ENCODE peak calls at places on chromosomes 5 and 9, in seven cellular contexts. I is CD8-positive, alpha-beta T cell; T is SJSA1; W is HCT116; H is ovary; B is aorta; G is small intestine. P is an unnamed sample.

GRCh38 chr5:170642066-170642735 is 138.4 kb downstream of the KCNIP1 start:
- DNase-seq in W (no peak), T (no peak), G (no peak), H (no peak), B (no peak), I (no peak), P (no peak)

GRCh38 chr9:2767800-2768199 is 50.5 kb downstream of the KCNV2 start:
- DNase-seq in H (no peak), W (no peak), B (no peak), T (no peak), G (no peak), I (no peak), P (no peak)

GRCh38 chr9:92736816-92737606 is 27.6 kb downstream of the BICD2 start:
- DNase-seq in H (no peak), I (no peak), G (no peak), W (no peak), B (peak), T (no peak), P (no peak)

GRCh38 chr5:963673-964531 is 44.7 kb upstream of the NKD2 start:
- DNase-seq in W (no peak), H (no peak), B (peak), G (no peak), T (peak), I (peak), P (no peak)

GRCh38 chr9:33025572-33026347 is 687 bp downstream of the DNAJA1 start:
- DNase-seq in G (peak), I (peak), W (no peak), T (peak), B (peak), H (peak), P (peak)

GRCh38 chr5:76155536-76155935 is 72.4 kb downstream of the SV2C start:
- DNase-seq in G (no peak), B (no peak), W (no peak), T (no peak), I (no peak), H (no peak), P (no peak)

GRCh38 chr5:144880513-144880912 is 709.8 kb downstream of the KCTD16 start:
- DNase-seq in H (no peak), T (no peak), W (no peak), B (no peak), G (no peak), I (no peak), P (no peak)

GRCh38 chr5:78295035-78295961 is 800 bp upstream of the AP3B1 start:
- DNase-seq in T (peak), H (peak), W (peak), I (peak), B (peak), G (peak), P (no peak)

GRCh38 chr9:127305450-127306226 is 41.1 kb downstream of the GARNL3 start:
- DNase-seq in W (peak), I (no peak), G (no peak), H (no peak), B (no peak), T (no peak), P (no peak)

GRCh38 chr9:131773911-131774379 is 34.1 kb upstream of the RAPGEF1 start:
- DNase-seq in W (no peak), I (peak), H (peak), B (peak), G (peak), T (peak), P (peak)

GRCh38 chr5:74639538-74640449 is 734 bp downstream of the ENC1 start:
- DNase-seq in B (peak), T (peak), I (peak), W (no peak), H (peak), G (peak), P (no peak)

GRCh38 chr9:131738293-131738692 is 1.6 kb downstream of the RAPGEF1 start:
- DNase-seq in I (no peak), H (no peak), T (no peak), W (no peak), G (no peak), B (no peak), P (no peak)

GRCh38 chr9:86946712-86947145 is 577 bp downstream of the GAS1 start:
- DNase-seq in B (peak), I (peak), W (no peak), H (peak), T (peak), G (peak), P (peak)

GRCh38 chr5:80255752-80256479 is at the start of gene SERINC5:
- DNase-seq in I (peak), W (peak), H (peak), B (peak), T (peak), G (peak), P (peak)

GRCh38 chr9:126973651-126974529 is 59.3 kb downstream of the RALGPS1 start:
- DNase-seq in W (no peak), H (no peak), G (no peak), I (no peak), T (no peak), B (no peak), P (no peak)

GRCh38 chr9:129768486-129768885 is 15.6 kb upstream of the PTGES start:
- DNase-seq in W (no peak), T (no peak), H (no peak), G (no peak), I (no peak), B (no peak), P (no peak)

GRCh38 chr5:65076251-65076869 is 307.6 kb downstream of the CWC27 start:
- DNase-seq in G (peak), H (no peak), W (peak), T (no peak), I (peak), B (peak), P (no peak)

GRCh38 chr5:24065786-24066185 is 558.4 kb downstream of the PRDM9 start:
- DNase-seq in W (no peak), H (no peak), G (no peak), I (no peak), T (no peak), B (no peak), P (no peak)

GRCh38 chr5:108093186-108093585 is 288.7 kb downstream of the FBXL17 start:
- DNase-seq in W (peak), H (no peak), I (no peak), T (no peak), B (no peak), G (no peak), P (no peak)

GRCh38 chr9:97753975-97754374 is 56.8 kb upstream of the XPA start:
- DNase-seq in G (no peak), T (no peak), B (no peak), W (no peak), H (no peak), I (no peak), P (no peak)

GRCh38 chr5:1180841-1181271 is 20.5 kb upstream of the SLC6A19 start:
- DNase-seq in B (peak), T (no peak), W (no peak), I (no peak), H (no peak), G (no peak), P (no peak)

GRCh38 chr9:126663661-126664072 is 49.9 kb downstream of the LMX1B start:
- DNase-seq in H (no peak), W (no peak), B (no peak), T (no peak), G (no peak), I (no peak), P (no peak)

GRCh38 chr5:77073667-77074066 is 13.4 kb downstream of the ZBED3 start:
- DNase-seq in T (no peak), G (no peak), W (no peak), H (no peak), I (no peak), B (no peak), P (no peak)

GRCh38 chr5:56323505-56323904 is 90.4 kb upstream of the ANKRD55 start:
- DNase-seq in G (no peak), I (no peak), W (no peak), H (no peak), T (peak), B (no peak), P (no peak)

GRCh38 chr5:168314735-168315411 is 23.4 kb downstream of the WWC1 start:
- DNase-seq in H (peak), I (no peak), G (peak), W (peak), B (no peak), T (peak), P (no peak)

GRCh38 chr5:32711693-32712462 is 757 bp downstream of the NPR3 start:
- DNase-seq in G (no peak), B (peak), W (no peak), I (no peak), T (no peak), H (peak), P (no peak)

GRCh38 chr9:111966851-111967250 is 70.2 kb downstream of the UGCG start:
- DNase-seq in I (no peak), G (no peak), H (no peak), W (no peak), T (no peak), B (no peak), P (no peak)

GRCh38 chr9:69976165-69976564 is 67.5 kb upstream of the MAMDC2 start:
- DNase-seq in I (no peak), W (peak), B (no peak), H (no peak), T (peak), G (no peak), P (no peak)

GRCh38 chr9:117437283-117437682 is 22.4 kb upstream of the ASTN2 start:
- DNase-seq in W (no peak), B (no peak), G (no peak), T (no peak), I (no peak), H (no peak), P (no peak)

GRCh38 chr5:77211013-77211690 is 672 bp downstream of the PDE8B start:
- DNase-seq in B (no peak), W (no peak), I (no peak), T (no peak), G (no peak), H (no peak), P (no peak)

GRCh38 chr5:102666164-102666951 is 88.7 kb upstream of the PAM start:
- DNase-seq in B (no peak), H (no peak), G (no peak), T (no peak), I (no peak), W (no peak), P (no peak)

GRCh38 chr9:131046093-131046380 is 37.1 kb downstream of the LAMC3 start:
- DNase-seq in W (no peak), H (no peak), T (no peak), B (no peak), G (no peak), I (no peak), P (no peak)

GRCh38 chr5:122937914-122938313 is 92.5 kb downstream of the SNX24 start:
- DNase-seq in T (no peak), W (no peak), H (peak), I (no peak), G (peak), B (peak), P (peak)

GRCh38 chr9:132744881-132745761 is 74.9 kb downstream of the GTF3C4 start:
- DNase-seq in I (no peak), G (no peak), T (no peak), H (no peak), B (no peak), W (no peak), P (no peak)

GRCh38 chr5:172421-172820 is 18.9 kb upstream of the LRRC14B start:
- DNase-seq in B (no peak), T (no peak), G (no peak), H (peak), I (no peak), W (no peak), P (no peak)

GRCh38 chr5:28809811-28810750 is 1771.7 kb upstream of the CDH9 start:
- DNase-seq in T (no peak), H (no peak), I (no peak), B (no peak), G (no peak), W (no peak), P (no peak)

DNA sequence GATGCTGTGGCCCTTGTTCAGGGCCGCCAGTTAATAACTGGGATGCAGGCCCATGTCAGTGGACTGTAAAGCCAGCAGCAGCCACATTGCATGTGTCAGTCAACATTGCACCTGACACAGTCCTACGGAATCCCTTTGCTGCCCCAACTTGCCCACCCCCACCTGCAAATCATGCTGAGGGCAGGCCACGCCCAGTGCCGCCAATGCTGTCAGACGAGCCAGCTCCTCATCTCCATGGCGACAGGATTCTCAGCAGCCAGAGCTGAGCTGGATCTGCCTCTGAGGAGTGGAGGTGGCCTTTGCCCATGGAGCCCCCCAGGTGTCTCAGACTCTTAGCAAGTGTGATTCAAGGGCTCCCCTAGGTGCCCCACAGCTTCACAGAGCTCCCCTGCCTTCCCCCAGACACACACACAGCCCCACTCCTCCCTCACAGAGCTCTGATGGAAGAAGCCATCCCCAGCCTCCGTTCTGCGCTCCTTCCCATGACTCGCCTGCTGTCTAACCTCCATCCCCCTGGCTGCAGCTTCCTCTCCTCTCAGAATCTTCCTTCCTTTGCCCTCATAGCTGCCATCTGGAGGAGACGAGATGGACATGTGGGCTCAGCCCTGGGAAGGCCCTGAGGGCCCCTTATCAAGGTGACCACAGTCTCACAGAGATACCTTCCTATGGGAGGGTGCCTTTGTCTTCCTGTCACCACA is 94.5 kb downstream of the PCDH1 start:
- DNase-seq in H (no peak), T (no peak), W (no peak), G (peak), B (no peak), I (no peak), P (no peak)
- H3K27ac ChIP-seq in H (no peak), T (no peak), W (no peak), G (no peak), B (no peak), I (no peak), P (no peak)

GRCh38 chr5:17257705-17258273 is 40.4 kb downstream of the BASP1 start:
- DNase-seq in T (no peak), H (no peak), I (no peak), W (no peak), B (no peak), G (no peak), P (no peak)
- H3K27ac ChIP-seq in T (peak), H (no peak), I (no peak), W (no peak), B (no peak), G (no peak), P (no peak)

DNA sequence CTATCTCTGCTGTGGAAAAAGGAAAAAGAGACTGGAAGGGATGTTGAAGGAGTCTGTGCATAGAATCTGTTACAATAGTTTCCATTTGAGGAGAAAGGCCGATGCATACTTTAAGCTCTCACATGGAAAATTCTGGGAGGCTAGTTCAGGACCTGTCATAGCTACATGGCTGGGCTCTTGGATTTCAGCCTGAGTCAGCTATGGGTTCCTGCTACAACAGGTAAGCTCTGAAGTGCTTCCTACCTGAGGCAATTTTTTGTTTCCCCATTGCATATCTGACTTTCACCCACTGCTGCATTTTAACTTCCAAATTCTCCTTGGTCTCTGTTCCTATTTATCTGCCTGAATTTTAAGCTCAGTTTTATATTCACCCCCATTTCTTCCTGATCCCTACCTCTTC is 310.7 kb downstream of the RAB3C start:
- DNase-seq in H (no peak), I (no peak), T (no peak), G (no peak), B (no peak), W (no peak), P (no peak)
- H3K27ac ChIP-seq in H (no peak), I (no peak), T (no peak), G (no peak), B (no peak), W (no peak), P (no peak)

DNA sequence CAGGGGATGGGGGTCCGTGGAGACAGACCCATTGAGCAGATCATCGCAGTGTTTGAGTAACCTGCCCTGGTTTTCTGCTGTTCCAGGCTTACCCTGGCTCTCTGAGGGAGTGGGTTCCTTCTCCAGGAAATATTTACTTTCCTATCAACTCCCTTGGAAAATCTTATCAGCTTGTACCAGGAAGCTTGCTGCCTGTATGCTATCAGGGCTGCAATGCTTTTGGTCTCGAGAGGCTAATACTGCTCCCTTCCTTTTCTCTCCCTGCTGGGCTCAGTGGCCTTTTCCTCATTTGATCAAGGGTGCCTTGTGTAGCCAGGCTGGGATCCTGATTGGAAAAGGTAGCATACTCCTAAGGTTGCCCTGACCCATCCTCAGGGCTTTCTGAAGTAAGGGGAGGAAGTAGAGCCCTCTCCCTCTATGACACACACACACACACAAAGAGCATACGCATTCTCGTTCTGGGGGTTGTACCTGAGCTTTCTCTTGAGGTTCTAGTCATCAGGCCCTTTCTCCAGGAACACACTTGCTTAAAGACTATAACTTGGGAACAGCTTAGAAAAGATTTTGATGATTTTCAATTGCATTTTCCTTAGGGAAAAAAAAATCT is 41.6 kb downstream of the CYSTM1 start:
- DNase-seq in B (no peak), T (no peak), I (no peak), W (no peak), H (no peak), G (peak), P (no peak)
- H3K27ac ChIP-seq in B (no peak), T (no peak), I (no peak), W (no peak), H (no peak), G (peak), P (no peak)

GRCh38 chr5:173020643-173021042 is 35.5 kb upstream of the CREBRF start:
- DNase-seq in I (no peak), G (no peak), H (no peak), T (no peak), W (no peak), B (peak), P (no peak)
- H3K27ac ChIP-seq in I (no peak), G (no peak), H (no peak), T (no peak), W (no peak), B (peak), P (peak)

DNA sequence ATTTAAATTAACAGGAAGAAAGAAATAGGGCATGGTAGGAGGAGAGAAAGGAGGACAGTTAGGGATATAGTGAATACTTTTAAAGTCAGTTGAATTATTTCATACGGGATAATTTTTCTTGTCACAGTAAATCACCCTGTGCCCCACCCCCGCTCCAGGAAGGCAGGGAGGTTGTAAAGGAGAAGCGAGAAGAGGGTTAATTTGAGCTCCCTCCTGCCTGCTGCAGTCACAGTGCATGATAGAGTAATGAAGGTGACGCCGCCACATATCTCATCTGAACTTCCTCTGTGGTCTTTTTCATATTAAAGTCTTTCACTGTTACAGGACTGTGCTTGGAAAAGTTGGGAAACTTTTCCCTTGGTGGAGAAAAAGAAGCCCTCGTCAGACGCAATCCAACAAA is 896 bp upstream of the PCSK5 start:
- DNase-seq in B (no peak), I (peak), T (no peak), W (no peak), G (no peak), H (no peak), P (no peak)
- H3K27ac ChIP-seq in B (peak), I (peak), T (peak), W (peak), G (peak), H (peak), P (peak)

GRCh38 chr9:109739760-109740159 is 40.2 kb upstream of the PALM2AKAP2 start:
- DNase-seq in I (no peak), B (no peak), T (no peak), W (no peak), H (no peak), G (no peak), P (no peak)

GRCh38 chr9:109742759-109743388 is 37.1 kb upstream of the PALM2AKAP2 start:
- DNase-seq in I (no peak), W (no peak), T (no peak), H (no peak), G (no peak), B (peak), P (no peak)

GRCh38 chr9:109751253-109751652 is 28.7 kb upstream of the PALM2AKAP2 start:
- DNase-seq in B (no peak), I (no peak), H (no peak), G (no peak), W (no peak), T (peak), P (no peak)

GRCh38 chr9:109745335-109746283 is 34.4 kb upstream of the PALM2AKAP2 start:
- DNase-seq in G (no peak), H (no peak), T (peak), B (peak), W (no peak), I (no peak), P (no peak)
- H3K27ac ChIP-seq in G (no peak), H (no peak), T (peak), B (peak), W (no peak), I (no peak), P (no peak)

P was measured in substantia nigra.